ENCODE peak calls at places on chromosomes 13 and 19, in six cellular contexts. R is BE2C, F is neural progenitor cell, X is transverse colon, Q is A673, P is psoas muscle. V is an unnamed sample. For H3K4me1, the result is how much of the 10 kb centered on the place peaks cover.

GRCh38 chr19:46408611-46409039 is 4.7 kb downstream of the CCDC8 start:
- DNase-seq in R (no peak), F (peak), X (peak), Q (no peak), P (peak), V (peak)

GRCh38 chr13:21330126-21330861 is 128.8 kb downstream of the ZDHHC20 start:
- DNase-seq in R (no peak), F (no peak), X (no peak), Q (no peak), P (no peak), V (no peak)

GRCh38 chr13:47598340-47598911 is 402.6 kb downstream of the SUCLA2 start:
- DNase-seq in R (no peak), F (no peak), X (no peak), Q (peak), P (no peak), V (no peak)

GRCh38 chr19:47381653-47382279 is 32.7 kb downstream of the DHX34 start:
- DNase-seq in R (no peak), F (no peak), X (peak), Q (no peak), P (no peak), V (no peak)

GRCh38 chr19:18751571-18751970 is 39.5 kb downstream of the COMP start:
- DNase-seq in R (no peak), F (no peak), X (no peak), Q (no peak), P (no peak), V (no peak)

GRCh38 chr13:27192896-27193295 is 21.3 kb upstream of the USP12 start:
- DNase-seq in R (no peak), F (no peak), X (no peak), Q (no peak), P (no peak), V (no peak)

GRCh38 chr19:16627194-16627927 is 643 bp downstream of the MED26 start:
- DNase-seq in R (no peak), F (peak), X (peak), Q (peak), P (peak), V (peak)

GRCh38 chr13:102651392-102651791 is 43.5 kb downstream of the METTL21C start:
- DNase-seq in R (no peak), F (no peak), X (no peak), Q (peak), P (no peak), V (no peak)

GRCh38 chr13:29858231-29858630 is 7.8 kb upstream of the UBL3 start:
- DNase-seq in R (no peak), F (no peak), X (no peak), Q (no peak), P (no peak), V (no peak)

GRCh38 chr13:26485786-26486185 is 71.7 kb upstream of the WASF3 start:
- DNase-seq in R (no peak), F (no peak), X (no peak), Q (no peak), P (no peak), V (no peak)

GRCh38 chr13:33230178-33230881 is 55.2 kb downstream of the STARD13 start:
- DNase-seq in R (no peak), F (no peak), X (no peak), Q (peak), P (no peak), V (no peak)

GRCh38 chr13:48851707-48852106 is 124.0 kb upstream of the FNDC3A start:
- DNase-seq in R (no peak), F (no peak), X (no peak), Q (no peak), P (no peak), V (no peak)

GRCh38 chr19:32814046-32814445 is 55.5 kb downstream of the SLC7A9 start:
- DNase-seq in R (no peak), F (no peak), X (no peak), Q (no peak), P (no peak), V (no peak)

GRCh38 chr19:55257461-55258411 is 1.1 kb downstream of the PPP6R1 start:
- DNase-seq in R (no peak), F (peak), X (no peak), Q (no peak), P (peak), V (peak)

GRCh38 chr13:49563513-49563912 is 21.8 kb downstream of the RCBTB1 start:
- DNase-seq in R (no peak), F (no peak), X (no peak), Q (peak), P (no peak), V (no peak)

GRCh38 chr19:2969104-2969504 is 8.3 kb upstream of the TLE6 start:
- DNase-seq in R (peak), F (no peak), X (peak), Q (no peak), P (peak), V (peak)

GRCh38 chr13:47463726-47464125 is 537.3 kb downstream of the SUCLA2 start:
- DNase-seq in R (peak), F (no peak), X (no peak), Q (no peak), P (no peak), V (no peak)

GRCh38 chr13:49023441-49023840 is 47.7 kb downstream of the FNDC3A start:
- DNase-seq in R (no peak), F (no peak), X (no peak), Q (no peak), P (no peak), V (no peak)

GRCh38 chr19:3471954-3472655 is 8.2 kb downstream of the SMIM24 start:
- DNase-seq in R (peak), F (peak), X (peak), Q (peak), P (peak), V (no peak)

GRCh38 chr19:42942187-42942789 is 5.3 kb upstream of the PSG7 start:
- DNase-seq in R (no peak), F (no peak), X (no peak), Q (peak), P (no peak), V (no peak)

GRCh38 chr19:10517361-10517759 is at the start of gene S1PR5:
- DNase-seq in R (peak), F (peak), X (no peak), Q (peak), P (no peak), V (peak)

GRCh38 chr13:30743319-30744055 is 8.1 kb downstream of the ALOX5AP start:
- DNase-seq in R (no peak), F (no peak), X (peak), Q (no peak), P (peak), V (no peak)

GRCh38 chr13:36549771-36550170 is 117.5 kb downstream of the CCNA1 start:
- DNase-seq in R (peak), F (peak), X (no peak), Q (peak), P (no peak), V (no peak)

GRCh38 chr13:36552334-36552733 is 120.0 kb downstream of the CCNA1 start:
- DNase-seq in R (no peak), F (no peak), X (no peak), Q (no peak), P (no peak), V (no peak)

GRCh38 chr13:36549126-36549702 is 116.9 kb downstream of the CCNA1 start:
- DNase-seq in R (no peak), F (no peak), X (no peak), Q (no peak), P (no peak), V (no peak)

GRCh38 chr13:36553501-36553900 is 120.3 kb upstream of the SERTM1 start:
- DNase-seq in R (no peak), F (no peak), X (no peak), Q (no peak), P (no peak), V (no peak)

DNA sequence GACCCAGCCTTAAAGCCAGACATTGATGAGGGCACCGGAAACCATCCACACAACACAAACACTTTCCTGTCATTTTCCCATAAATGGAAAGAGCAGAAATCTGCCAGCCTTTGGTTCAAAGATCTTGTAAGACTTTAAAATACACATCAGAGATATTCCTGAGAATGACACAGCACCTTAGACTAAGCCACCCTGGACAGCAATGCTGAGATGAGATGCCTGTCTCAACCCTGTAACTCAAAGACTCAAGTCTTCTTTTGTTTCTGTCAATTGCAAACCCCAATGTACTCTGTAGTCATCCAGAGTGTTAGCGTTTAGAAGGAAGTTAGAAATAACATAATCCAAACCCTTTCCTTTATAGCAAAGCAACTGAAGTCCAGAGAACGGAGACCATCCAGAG is 119.2 kb downstream of the CCNA1 start:
- DNase-seq in R (no peak), F (no peak), X (no peak), Q (no peak), P (no peak), V (no peak)
- H3K4me1 ChIP-seq in R (under half), F (under half), X (under half), Q (under half), P (under half), V (under half)

GRCh38 chr19:1373042-1373533 is 10.6 kb upstream of the NDUFS7 start:
- DNase-seq in R (no peak), F (no peak), X (no peak), Q (no peak), P (no peak), V (peak)
- H3K4me1 ChIP-seq in R (under half), F (under half), X (under half), Q (under half), P (under half), V (under half)

DNA sequence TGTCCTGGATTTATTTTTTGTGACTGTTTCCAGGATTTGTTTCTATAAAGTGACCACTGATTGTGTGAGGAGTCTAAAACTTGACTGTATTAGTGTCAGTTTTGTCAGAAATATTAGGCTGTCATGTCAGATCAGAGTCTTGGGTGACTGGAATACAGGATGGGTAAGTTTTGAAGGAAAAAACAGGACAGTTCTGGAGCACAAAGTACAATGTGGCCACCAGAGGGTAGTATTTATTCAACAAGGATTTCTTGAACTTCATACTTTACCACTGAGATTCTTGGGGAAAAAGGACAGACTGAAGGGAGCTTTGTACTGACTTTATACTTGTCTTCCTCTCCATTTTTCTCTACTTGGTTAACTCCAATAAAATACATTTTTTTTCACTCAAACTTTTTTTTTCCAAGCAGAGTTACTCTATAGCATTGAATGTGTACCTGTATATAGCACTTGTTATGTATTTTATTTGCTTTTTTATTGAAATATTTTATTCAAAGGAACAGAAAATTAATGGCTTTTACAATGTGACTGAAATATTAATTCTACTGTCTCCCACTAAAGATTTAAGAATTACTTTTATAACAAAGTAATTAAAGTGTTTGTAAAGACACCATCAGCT is 51.1 kb downstream of the LMO7 start:
- DNase-seq in R (no peak), F (peak), X (no peak), Q (peak), P (no peak), V (no peak)
- H3K4me1 ChIP-seq in R (under half), F (under half), X (under half), Q (under half), P (under half), V (under half)

GRCh38 chr13:28355822-28356371 is 139.0 kb downstream of the FLT1 start:
- DNase-seq in R (no peak), F (no peak), X (no peak), Q (peak), P (no peak), V (no peak)

GRCh38 chr13:28357846-28358496 is 137.0 kb downstream of the FLT1 start:
- DNase-seq in R (no peak), F (no peak), X (no peak), Q (no peak), P (no peak), V (no peak)

GRCh38 chr13:28356506-28357064 is 138.3 kb downstream of the FLT1 start:
- DNase-seq in R (no peak), F (no peak), X (no peak), Q (no peak), P (no peak), V (no peak)

GRCh38 chr13:28358673-28359072 is 136.3 kb downstream of the FLT1 start:
- DNase-seq in R (no peak), F (no peak), X (no peak), Q (no peak), P (no peak), V (no peak)

GRCh38 chr13:28357247-28357825 is 137.6 kb downstream of the FLT1 start:
- DNase-seq in R (no peak), F (no peak), X (no peak), Q (no peak), P (no peak), V (no peak)
- H3K4me1 ChIP-seq in R (under half), F (under half), X (under half), Q (under half), P (under half), V (under half)

GRCh38 chr13:51628059-51628852 is 44.0 kb downstream of the WDFY2 start:
- DNase-seq in R (peak), F (no peak), X (no peak), Q (no peak), P (no peak), V (no peak)
- H3K4me1 ChIP-seq in R (under half), F (under half), X (under half), Q (half or more), P (under half), V (under half)

GRCh38 chr19:15028490-15028889 is 20.8 kb upstream of the CASP14 start:
- DNase-seq in R (no peak), F (no peak), X (no peak), Q (no peak), P (no peak), V (no peak)

GRCh38 chr19:15035795-15036311 is 13.4 kb upstream of the CASP14 start:
- DNase-seq in R (no peak), F (no peak), X (no peak), Q (no peak), P (no peak), V (no peak)

GRCh38 chr19:15031675-15032074 is 17.6 kb upstream of the CASP14 start:
- DNase-seq in R (no peak), F (no peak), X (no peak), Q (no peak), P (no peak), V (no peak)
- H3K4me1 ChIP-seq in R (under half), F (under half), X (under half), Q (under half), P (under half), V (under half)

DNA sequence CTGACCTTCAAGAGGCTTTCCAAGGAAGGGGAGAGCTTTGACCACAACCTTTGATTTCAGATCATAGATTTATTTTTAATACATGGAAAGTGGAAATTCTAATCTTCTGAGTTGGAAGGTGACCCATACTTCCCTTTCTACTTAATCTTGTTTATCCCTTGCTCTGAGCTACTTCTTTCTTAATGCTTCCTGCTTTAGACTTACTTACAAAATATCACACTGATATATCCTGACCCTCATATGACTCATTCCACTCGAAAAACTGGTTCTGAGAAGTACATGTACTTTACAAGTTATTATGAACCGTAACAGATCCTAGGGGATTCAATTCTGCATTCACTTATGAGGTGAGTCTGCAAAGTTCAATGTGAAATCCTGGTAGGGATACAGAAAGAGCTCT is 76.2 kb upstream of the IRS2 start:
- DNase-seq in R (no peak), F (no peak), X (no peak), Q (peak), P (no peak), V (no peak)
- H3K4me1 ChIP-seq in R (under half), F (under half), X (under half), Q (under half), P (under half), V (under half)

DNA sequence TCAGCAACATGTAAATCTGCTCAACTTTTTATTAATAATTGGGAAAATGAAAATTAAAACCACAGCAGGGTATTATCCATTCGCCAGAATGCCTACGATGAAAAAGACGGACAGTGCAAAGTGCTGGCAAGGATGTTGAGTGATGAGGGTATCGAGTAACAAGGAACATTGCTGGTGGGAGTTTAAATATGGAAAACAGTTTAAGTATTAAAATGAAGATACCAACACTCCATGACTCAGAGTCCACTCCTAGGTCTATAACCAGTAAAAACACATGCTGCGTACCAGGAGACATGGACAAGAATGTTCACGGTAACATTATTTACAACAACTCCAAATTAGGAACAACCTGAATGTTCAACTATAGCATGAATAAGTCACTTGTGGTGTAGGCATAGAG is 5.2 kb upstream of the GPR18 start:
- DNase-seq in R (no peak), F (no peak), X (no peak), Q (no peak), P (no peak), V (no peak)
- H3K4me1 ChIP-seq in R (under half), F (under half), X (under half), Q (under half), P (under half), V (under half)